ENCODE peak calls at places on chromosomes 16 and 17, in seven cellular contexts. J is AG04450, V is lung, A is mucosa of descending colon, U is cardiac muscle cell, E is HCT116, T is AG10803. N is an unnamed sample.

GRCh38 chr16:86396918-86397317 is 113.4 kb upstream of the FOXF1 start:
- DNase-seq in J (peak), U (no peak), E (peak), V (no peak), T (peak), A (no peak), N (peak)

GRCh38 chr16:15542261-15542660 is 100.7 kb downstream of the MARF1 start:
- DNase-seq in U (no peak), E (no peak), V (no peak), J (no peak), A (no peak), T (no peak), N (no peak)

GRCh38 chr17:81601525-81602120 is 35.3 kb downstream of the NPLOC4 start:
- DNase-seq in A (no peak), E (peak), T (peak), V (no peak), U (peak), J (peak), N (peak)

GRCh38 chr17:47285003-47285402 is 31.4 kb downstream of the ITGB3 start:
- DNase-seq in A (no peak), V (no peak), U (no peak), J (no peak), E (no peak), T (no peak), N (no peak)

GRCh38 chr17:7313890-7314718 is 1.1 kb downstream of the GPS2 start:
- DNase-seq in T (peak), U (no peak), E (no peak), V (no peak), J (no peak), A (no peak), N (no peak)

GRCh38 chr16:81410643-81411235 is 33.9 kb upstream of the CMIP start:
- DNase-seq in V (no peak), E (no peak), U (no peak), A (no peak), J (no peak), T (no peak), N (peak)

GRCh38 chr17:48491527-48492273 is 39.1 kb downstream of the HOXB1 start:
- DNase-seq in T (no peak), A (no peak), V (no peak), J (no peak), E (no peak), U (no peak), N (no peak)

GRCh38 chr17:419073-419735 is 66.6 kb upstream of the RPH3AL start:
- DNase-seq in E (no peak), U (no peak), T (no peak), J (no peak), A (peak), V (no peak), N (no peak)

GRCh38 chr16:65421596-65421995 is 299.7 kb upstream of the CDH11 start:
- DNase-seq in J (no peak), A (no peak), E (no peak), V (no peak), U (no peak), T (no peak), N (no peak)

GRCh38 chr16:15031596-15031995 is 24.3 kb downstream of the NTAN1 start:
- DNase-seq in J (no peak), E (no peak), V (no peak), U (no peak), T (no peak), A (no peak), N (no peak)

GRCh38 chr16:26371349-26371869 is 679.6 kb downstream of the HS3ST4 start:
- DNase-seq in V (no peak), J (no peak), A (no peak), E (no peak), T (no peak), U (no peak), N (no peak)

DNA sequence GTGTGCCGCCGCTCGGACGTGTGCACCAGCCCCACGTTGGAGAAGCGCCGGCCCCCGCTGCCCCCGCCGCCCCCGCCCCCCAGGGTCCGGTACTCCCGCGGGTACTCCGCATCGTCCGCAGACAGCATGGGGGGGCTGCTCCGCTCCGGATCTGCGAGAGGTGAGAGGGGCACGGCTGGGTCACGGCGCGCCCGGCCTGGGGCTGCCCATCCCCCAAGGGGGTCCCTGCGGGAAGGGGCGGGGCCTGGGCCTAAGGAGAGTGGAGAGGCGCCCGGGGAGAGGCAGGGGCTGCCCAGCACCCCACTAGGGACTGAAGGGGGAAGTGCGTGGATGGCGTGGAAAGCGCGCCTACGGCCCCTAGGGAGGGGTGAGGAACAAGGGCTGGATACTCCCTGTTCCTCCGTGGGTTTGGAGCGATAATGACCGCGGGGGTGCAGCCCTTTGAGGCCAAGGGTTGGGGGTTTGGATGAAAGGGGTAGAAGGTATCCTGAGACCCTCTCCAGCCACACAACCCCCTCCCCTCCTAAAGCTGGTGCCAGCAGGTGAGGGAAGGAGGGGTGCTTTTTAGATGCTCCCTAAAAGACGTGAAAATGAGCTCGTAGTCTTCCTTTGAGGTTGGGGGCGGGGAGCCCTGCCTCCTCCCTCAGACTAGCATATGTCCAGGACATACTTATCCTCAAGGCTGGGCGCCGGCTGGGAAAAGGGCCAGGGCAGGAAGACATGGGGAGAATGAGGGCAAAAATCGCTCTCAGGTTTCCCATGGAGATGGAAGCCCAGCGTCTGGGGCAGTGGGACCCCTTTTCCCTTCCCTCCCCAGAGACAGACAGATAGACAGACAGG is 26.9 kb downstream of the SRCIN1 start:
- DNase-seq in U (no peak), E (no peak), A (peak), T (no peak), J (no peak), V (no peak), N (no peak)
- H3K4me3 ChIP-seq in U (peak), E (no peak), A (no peak), T (no peak), J (no peak), V (no peak), N (no peak)

GRCh38 chr17:55305321-55306087 is 40.7 kb downstream of the HLF start:
- DNase-seq in E (no peak), T (no peak), U (no peak), J (no peak), V (no peak), A (no peak), N (no peak)

GRCh38 chr17:55302407-55302787 is 37.6 kb downstream of the HLF start:
- DNase-seq in E (no peak), A (no peak), U (no peak), J (no peak), V (no peak), T (no peak), N (no peak)

GRCh38 chr17:55303008-55303493 is 38.3 kb downstream of the HLF start:
- DNase-seq in J (no peak), V (no peak), A (no peak), U (no peak), E (no peak), T (no peak), N (no peak)

GRCh38 chr17:55304171-55304859 is 39.6 kb downstream of the HLF start:
- DNase-seq in U (no peak), A (no peak), J (no peak), V (no peak), E (no peak), T (no peak), N (no peak)

DNA sequence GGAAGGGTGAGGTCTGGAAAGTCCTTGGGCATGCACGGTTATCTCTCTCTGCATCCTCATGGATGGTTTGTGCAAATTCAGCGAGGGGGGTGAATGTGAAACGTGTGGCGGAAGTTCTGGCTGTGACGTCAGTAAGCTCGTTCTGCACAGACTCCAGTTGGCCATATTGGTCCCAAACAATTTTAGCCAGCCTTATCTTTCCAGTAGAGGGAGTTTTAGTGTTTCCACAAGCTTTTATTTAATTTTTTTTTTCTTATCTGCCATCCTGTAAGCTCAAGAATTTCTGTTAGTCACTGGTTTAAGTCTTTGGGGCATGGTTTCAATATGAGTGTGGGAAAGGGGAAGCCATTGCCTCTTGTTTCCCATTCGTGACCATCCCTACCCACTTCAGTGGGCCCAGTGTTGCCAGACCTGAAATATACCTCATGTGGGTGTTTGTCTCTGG is 39.0 kb downstream of the HLF start:
- DNase-seq in A (no peak), T (peak), E (no peak), J (no peak), U (no peak), V (no peak), N (peak)
- TF ChIP-seq CTCF in A (no peak), T (peak), E (no peak), J (peak), U (peak), V (no peak), N (peak)

GRCh38 chr17:65556014-65556909 is 5.2 kb downstream of the AXIN2 start:
- DNase-seq in T (peak), A (peak), V (peak), J (no peak), E (peak), U (peak), N (peak)
- H3K4me3 ChIP-seq in T (peak), A (no peak), V (peak), J (no peak), E (peak), U (peak), N (peak)

DNA sequence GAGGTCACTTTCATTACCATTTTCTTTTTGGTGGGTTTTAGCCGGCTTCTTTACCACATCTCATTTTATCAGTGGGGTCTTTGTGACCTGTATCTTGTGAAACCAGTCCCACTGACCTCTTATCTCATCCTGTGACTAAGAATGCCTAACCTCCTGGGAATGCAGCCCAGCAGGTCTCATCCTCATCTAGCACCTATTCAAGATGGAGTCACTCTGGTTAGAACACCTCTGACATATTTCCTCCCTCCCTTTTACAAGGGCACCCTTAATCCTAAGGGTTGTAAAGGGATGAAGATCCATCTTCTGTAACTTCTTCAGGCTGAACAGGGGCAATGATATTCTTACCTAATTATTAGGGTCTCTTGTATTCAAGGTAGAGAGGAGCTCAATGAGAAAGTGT is 107.9 kb upstream of the HAS3 start:
- DNase-seq in E (no peak), J (no peak), A (no peak), T (no peak), U (no peak), V (no peak), N (no peak)
- TF ChIP-seq CTCF in E (no peak), J (no peak), A (no peak), T (no peak), U (no peak), V (no peak), N (no peak)

DNA sequence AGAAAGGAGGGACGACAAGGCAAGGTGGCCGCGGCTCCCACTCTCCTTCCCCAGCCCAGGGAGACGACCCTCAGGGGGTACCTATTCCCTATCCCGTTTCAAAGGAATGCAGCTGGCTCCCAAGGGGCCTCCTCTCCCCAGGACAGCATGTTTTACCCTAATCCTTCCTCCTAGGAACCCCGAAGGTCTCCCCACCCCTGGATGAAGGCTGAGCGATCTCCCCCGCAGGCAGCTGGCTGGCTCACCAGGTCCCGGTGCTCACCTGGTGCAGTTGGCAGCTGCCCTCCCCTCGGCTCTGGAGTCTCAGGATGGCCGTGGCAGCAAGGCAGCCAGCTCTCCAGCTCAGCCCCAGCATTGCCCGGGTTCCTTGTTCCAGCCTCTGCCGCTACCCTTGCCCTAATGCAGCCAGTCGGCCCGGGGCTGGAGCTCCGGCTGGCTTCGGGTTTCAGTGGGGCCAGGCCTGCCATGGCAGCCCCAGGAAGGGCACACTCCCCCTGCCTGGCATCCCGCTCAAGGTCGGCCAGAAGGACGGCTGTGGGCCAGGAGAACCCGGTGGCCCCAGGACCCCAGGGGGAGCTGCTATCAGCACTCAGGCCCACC is 4.6 kb downstream of the CLUH start:
- DNase-seq in A (peak), E (no peak), J (no peak), T (no peak), U (no peak), V (no peak), N (no peak)
- H3K4me3 ChIP-seq in A (no peak), E (no peak), J (no peak), T (no peak), U (no peak), V (no peak), N (no peak)

DNA sequence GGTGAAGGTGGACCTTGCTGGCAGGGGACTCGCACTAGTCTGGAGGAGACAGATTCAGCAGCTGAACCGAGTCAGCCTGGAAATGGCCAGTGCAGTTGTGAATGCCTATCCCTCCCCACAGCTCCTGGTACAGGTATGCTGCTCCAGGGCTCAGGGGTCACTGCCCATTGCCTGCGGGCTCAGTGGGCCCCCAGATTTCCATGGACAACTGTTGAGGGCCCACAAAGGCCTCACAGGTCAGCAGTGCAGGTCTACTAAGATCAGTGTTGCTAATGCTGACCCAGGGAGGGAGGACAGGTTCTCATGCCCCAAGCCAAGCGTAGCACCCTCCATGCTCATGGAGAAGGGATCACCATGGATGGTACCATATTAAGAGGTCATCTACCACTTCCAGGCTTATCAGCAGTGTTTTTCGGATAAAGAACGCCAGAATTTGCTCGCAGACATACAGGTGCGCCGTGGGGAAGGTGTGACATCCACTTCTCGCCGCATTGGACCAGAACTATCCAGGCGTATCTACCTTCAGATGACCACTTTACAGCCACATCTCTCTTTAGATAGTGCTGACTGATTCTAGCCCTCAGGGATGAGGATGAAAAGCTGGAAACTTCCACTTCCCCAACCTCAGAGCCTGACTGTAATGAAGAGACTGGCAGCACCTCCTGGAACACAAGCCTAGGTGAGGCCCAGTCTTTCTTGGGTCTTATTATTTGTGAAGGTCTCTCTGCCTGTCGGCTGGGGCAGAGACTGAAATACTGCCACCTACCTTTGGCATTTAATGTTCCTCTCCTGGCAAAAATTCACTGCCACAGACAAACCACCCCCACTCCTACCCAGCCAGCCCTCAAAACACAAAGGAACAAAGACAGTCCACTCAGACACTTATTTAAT is 7.6 kb downstream of the EME1 start:
- DNase-seq in J (no peak), E (no peak), A (no peak), T (no peak), V (no peak), U (no peak), N (no peak)
- TF ChIP-seq CTCF in J (no peak), E (peak), A (no peak), T (peak), V (no peak), U (no peak), N (peak)

GRCh38 chr17:61611323-61611722 is 20.3 kb upstream of the NACA2 start:
- DNase-seq in J (no peak), V (no peak), E (no peak), A (no peak), U (no peak), T (no peak), N (no peak)
- H3K4me3 ChIP-seq in J (no peak), V (no peak), E (no peak), A (no peak), U (no peak), T (no peak), N (no peak)

GRCh38 chr16:49890876-49891275 is 35.0 kb upstream of the ZNF423 start:
- DNase-seq in E (no peak), V (no peak), A (no peak), T (no peak), U (peak), J (no peak), N (no peak)
- TF ChIP-seq CTCF in E (peak), V (no peak), A (peak), T (no peak), U (peak), J (no peak), N (no peak)

N was measured in fibroblast of the aortic adventitia.